ENCODE peak calls at places on chromosomes 12 and 14, in four cellular contexts. U is ovary, N is GM12865, T is fibroblast of villous mesenchyme. P is an unnamed sample.

GRCh38 chr14:23299558-23299957 is 3.1 kb downstream of the PPP1R3E start:
- DNase-seq in U (no peak), N (peak), T (peak), P (peak)

GRCh38 chr12:125137776-125138344 is 72.6 kb downstream of the AACS start:
- DNase-seq in U (no peak), N (no peak), T (peak), P (no peak)

GRCh38 chr12:57477710-57478681 is 1.7 kb downstream of the ARHGAP9 start:
- DNase-seq in U (no peak), N (peak), T (peak), P (peak)

GRCh38 chr12:6285063-6285477 is 25.4 kb upstream of the PLEKHG6 start:
- DNase-seq in U (peak), N (peak), T (peak), P (peak)

GRCh38 chr12:117273091-117273490 is 82.8 kb upstream of the FBXO21 start:
- DNase-seq in U (no peak), N (no peak), T (no peak), P (no peak)

GRCh38 chr14:60653388-60653690 is 4.1 kb upstream of the SIX1 start:
- DNase-seq in U (no peak), N (no peak), T (no peak), P (no peak)

GRCh38 chr14:85634205-85634604 is 104.3 kb downstream of the FLRT2 start:
- DNase-seq in U (no peak), N (no peak), T (no peak), P (peak)

GRCh38 chr14:90061849-90062794 is at the start of gene KCNK13:
- DNase-seq in U (no peak), N (no peak), T (no peak), P (no peak)

GRCh38 chr12:93536766-93537515 is 35.5 kb upstream of the SOCS2 start:
- DNase-seq in U (no peak), N (peak), T (no peak), P (no peak)

GRCh38 chr14:105019861-105020814 is 745 bp downstream of the CDCA4 start:
- DNase-seq in U (peak), N (peak), T (peak), P (peak)

GRCh38 chr12:56160160-56160763 is 2.1 kb downstream of the MYL6 start:
- DNase-seq in U (no peak), N (peak), T (no peak), P (peak)
- H3K4me3 ChIP-seq in U (peak), N (peak), T (peak), P (peak)

GRCh38 chr12:41684997-41685396 is 459.7 kb downstream of the GXYLT1 start:
- DNase-seq in U (no peak), N (no peak), T (no peak), P (no peak)
- TF ChIP-seq CTCF in U (no peak), N (no peak), T (peak), P (no peak)

GRCh38 chr12:30926243-30927209 is at the start of gene TSPAN11:
- DNase-seq in U (no peak), N (peak), T (peak), P (peak)

GRCh38 chr12:30927210-30927576 is 645 bp downstream of the TSPAN11 start:
- DNase-seq in U (no peak), N (no peak), T (no peak), P (no peak)

GRCh38 chr12:30928356-30929264 is 2.1 kb downstream of the TSPAN11 start:
- DNase-seq in U (no peak), N (no peak), T (no peak), P (no peak)

GRCh38 chr12:30923057-30923456 is 3.5 kb upstream of the TSPAN11 start:
- DNase-seq in U (no peak), N (no peak), T (no peak), P (no peak)

GRCh38 chr12:30925607-30926242 is 823 bp upstream of the TSPAN11 start:
- DNase-seq in U (no peak), N (no peak), T (no peak), P (no peak)
- H3K4me3 ChIP-seq in U (no peak), N (peak), T (peak), P (peak)

GRCh38 chr14:49944501-49944900 is 51.6 kb downstream of the ARF6 start:
- DNase-seq in U (no peak), N (no peak), T (no peak), P (no peak)

GRCh38 chr14:49945448-49946319 is 52.8 kb downstream of the ARF6 start:
- DNase-seq in U (no peak), N (no peak), T (peak), P (no peak)

GRCh38 chr14:49942090-49942489 is 49.2 kb downstream of the ARF6 start:
- DNase-seq in U (no peak), N (no peak), T (no peak), P (no peak)

GRCh38 chr14:49939884-49940510 is 47.1 kb downstream of the ARF6 start:
- DNase-seq in U (no peak), N (no peak), T (no peak), P (no peak)

DNA sequence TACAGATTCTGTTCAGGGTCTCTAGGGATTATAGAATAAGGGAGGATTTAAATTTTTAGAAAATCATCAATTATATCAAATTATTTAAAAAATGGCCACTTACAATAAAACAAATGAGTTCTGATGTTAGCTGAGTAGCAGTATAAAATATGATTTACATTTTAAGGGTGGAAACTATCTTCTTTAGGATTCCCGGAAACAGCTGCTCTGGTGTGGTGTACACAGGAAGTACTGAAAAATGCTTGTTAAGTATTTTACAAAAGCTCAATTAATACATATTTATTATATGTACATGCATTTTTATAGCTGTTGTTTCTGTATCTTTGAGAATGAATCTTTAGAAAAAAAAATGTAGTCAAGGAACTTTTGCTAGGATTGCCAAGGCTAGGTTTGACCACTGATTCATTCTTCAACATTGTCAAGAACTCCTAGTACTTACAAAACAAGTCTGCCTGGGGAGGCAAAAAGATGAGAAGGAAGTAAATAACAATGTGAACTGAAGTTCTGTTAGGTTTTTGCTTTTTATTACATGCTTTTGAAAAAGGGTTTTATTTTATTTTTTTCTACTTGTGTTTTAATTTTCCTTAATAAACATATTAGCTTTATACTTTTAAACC is 48.0 kb downstream of the ARF6 start:
- DNase-seq in U (no peak), N (no peak), T (peak), P (peak)
- TF ChIP-seq CTCF in U (no peak), N (no peak), T (no peak), P (no peak)

DNA sequence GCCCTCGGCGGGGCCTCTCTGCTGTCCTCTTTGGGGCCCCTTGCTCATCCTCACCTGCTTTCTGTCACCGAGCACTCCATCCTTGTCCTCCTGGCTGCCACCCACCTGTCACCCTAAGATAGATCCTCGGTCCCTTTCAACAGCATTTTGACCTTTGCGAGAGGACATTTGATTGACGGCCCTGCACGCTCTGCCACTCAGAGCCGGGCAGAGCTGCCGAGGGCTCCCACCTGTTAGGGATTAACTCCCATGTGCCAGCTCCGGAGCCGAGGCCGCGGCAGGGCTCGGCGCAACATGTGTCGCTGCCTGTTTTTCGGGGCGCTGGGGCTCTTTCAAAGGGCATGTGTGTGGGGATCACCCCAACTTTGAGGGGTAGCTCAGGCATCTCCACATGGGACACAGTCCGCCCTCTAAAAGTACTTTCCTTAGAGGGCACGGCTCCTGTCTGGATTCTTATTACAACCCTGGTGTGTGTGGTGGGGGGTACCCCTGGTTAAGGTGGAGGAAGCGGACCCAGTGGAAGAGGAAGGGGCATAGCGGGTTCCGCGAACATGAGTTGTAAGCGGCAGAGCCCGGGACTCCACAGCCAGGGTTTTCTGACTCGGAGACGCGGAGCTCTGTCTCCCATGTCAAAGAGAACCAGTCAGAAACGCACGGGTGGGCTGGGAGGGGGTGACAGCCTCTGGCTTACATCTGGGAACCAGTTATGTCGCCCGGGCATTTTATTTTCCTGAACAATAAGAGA is 800 bp upstream of the MEG3 start:
- DNase-seq in U (no peak), N (no peak), T (peak), P (no peak)
- H3K4me3 ChIP-seq in U (peak), N (no peak), T (peak), P (peak)

GRCh38 chr12:4012073-4012472 is 138.9 kb upstream of the PARP11 start:
- DNase-seq in U (no peak), N (no peak), T (no peak), P (no peak)

GRCh38 chr12:4012977-4013968 is 140.1 kb upstream of the PARP11 start:
- DNase-seq in U (no peak), N (no peak), T (no peak), P (no peak)

GRCh38 chr12:4011597-4011996 is 138.4 kb upstream of the PARP11 start:
- DNase-seq in U (no peak), N (no peak), T (no peak), P (no peak)

GRCh38 chr12:4014858-4015224 is 141.6 kb upstream of the PARP11 start:
- DNase-seq in U (no peak), N (no peak), T (no peak), P (no peak)

GRCh38 chr12:4015225-4016076 is 142.3 kb upstream of the PARP11 start:
- DNase-seq in U (no peak), N (no peak), T (no peak), P (no peak)
- TF ChIP-seq CTCF in U (no peak), N (no peak), T (no peak), P (no peak)

GRCh38 chr14:37585101-37585479 is 10.0 kb downstream of the FOXA1 start:
- DNase-seq in U (no peak), N (no peak), T (no peak), P (no peak)

GRCh38 chr14:37586783-37587428 is 8.1 kb downstream of the FOXA1 start:
- DNase-seq in U (no peak), N (no peak), T (no peak), P (no peak)

GRCh38 chr14:37583358-37584210 is 11.5 kb downstream of the FOXA1 start:
- DNase-seq in U (no peak), N (no peak), T (no peak), P (no peak)

GRCh38 chr14:37585971-37586759 is 8.9 kb downstream of the FOXA1 start:
- DNase-seq in U (no peak), N (no peak), T (no peak), P (no peak)

GRCh38 chr14:37584211-37585100 is 10.6 kb downstream of the FOXA1 start:
- DNase-seq in U (no peak), N (no peak), T (no peak), P (no peak)
- H3K4me3 ChIP-seq in U (no peak), N (no peak), T (no peak), P (no peak)

GRCh38 chr12:132133952-132134652 is 10.0 kb downstream of the DDX51 start:
- DNase-seq in U (no peak), N (no peak), T (no peak), P (no peak)
- TF ChIP-seq CTCF in U (no peak), N (no peak), T (no peak), P (no peak)

DNA sequence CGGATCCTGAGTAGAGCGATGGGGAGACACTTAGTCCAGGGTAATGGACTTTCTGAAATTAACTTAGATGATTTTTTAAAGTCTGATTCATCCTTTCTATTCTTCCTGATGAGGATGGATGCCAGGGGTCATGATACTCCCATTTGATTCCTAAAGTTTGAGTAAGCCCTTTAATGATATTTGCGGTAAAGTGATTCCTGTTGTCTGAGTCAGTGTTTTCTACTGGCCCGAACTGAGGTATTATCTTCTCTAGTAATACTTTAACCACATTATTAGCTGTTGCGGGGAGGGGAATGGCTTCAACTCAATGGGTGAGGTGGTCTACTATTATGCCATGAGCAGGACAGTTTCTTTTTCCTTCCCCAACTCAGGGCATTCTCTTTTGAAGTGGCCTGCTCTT is 111.6 kb downstream of the RIN3 start:
- DNase-seq in U (no peak), N (no peak), T (peak), P (peak)
- H3K4me3 ChIP-seq in U (no peak), N (no peak), T (no peak), P (no peak)